ENCODE peak calls at places on chromosome 19, in six cellular contexts. K is activated gamma-delta T cell; W is D341Med; V is NCI-H510A treated with DMSO at 0.1 percent for 48 hours; E is activated T-helper 1 cell treated with Interleukin-2 at 50 U/mL for 16 hours; I is activated CD4-positive, CD25-positive, alpha-beta regulatory T cell treated with anti-CD3 and anti-CD28 coated beads, Interleukin-2, amount 50 U/mL, for 16 hours. U is an unnamed sample.
A peak's percentile ranks its signal among the peaks of the same experiment; 100 is the strongest.

GRCh38 chr19:30605333-30605732 is 233.1 kb downstream of the ZNF536 start:
- DNase-seq in K (no peak), W (no peak), V (no peak), E (no peak), I (no peak), U (no peak)

GRCh38 chr19:400976-401835 is 7.7 kb downstream of the C2CD4C start:
- DNase-seq in K (no peak), W (no peak), V (no peak), E (no peak), I (no peak), U (no peak)

GRCh38 chr19:33048806-33049676 is 15.6 kb downstream of the RHPN2 start:
- DNase-seq in K (no peak), W (no peak), V (no peak), E (no peak), I (no peak), U (no peak)

GRCh38 chr19:16741084-16741483 is 21.4 kb downstream of the NWD1 start:
- DNase-seq in K (no peak), W (no peak), V (no peak), E (no peak), I (no peak), U (no peak)

GRCh38 chr19:4327252-4327876 is 11.3 kb downstream of the STAP2 start:
- DNase-seq in K (no peak), W (peak; percentile 61), V (no peak), E (peak; percentile 45), I (peak; percentile 48), U (peak; percentile 37)

GRCh38 chr19:32599736-32600157 is 18.8 kb downstream of the PDCD5 start:
- DNase-seq in K (no peak), W (peak; percentile 62), V (peak; percentile 77), E (no peak), I (peak; percentile 20), U (no peak)

GRCh38 chr19:38135150-38135998 is 88.6 kb downstream of the DPF1 start:
- DNase-seq in K (no peak), W (no peak), V (no peak), E (no peak), I (no peak), U (no peak)

GRCh38 chr19:33238750-33239149 is 13.1 kb upstream of the SLC7A10 start:
- DNase-seq in K (no peak), W (no peak), V (no peak), E (no peak), I (no peak), U (no peak)

GRCh38 chr19:45590300-45591003 is 5.8 kb upstream of the OPA3 start:
- DNase-seq in K (no peak), W (no peak), V (no peak), E (no peak), I (no peak), U (no peak)

GRCh38 chr19:33446918-33447293 is 73.4 kb downstream of the CEBPG start:
- DNase-seq in K (no peak), W (no peak), V (no peak), E (no peak), I (no peak), U (no peak)

GRCh38 chr19:8445488-8446001 is 770 bp downstream of the HNRNPM start:
- DNase-seq in K (peak; percentile 48), W (peak; percentile 72), V (no peak), E (peak; percentile 17), I (peak; percentile 5), U (peak; percentile 25)

GRCh38 chr19:46761418-46761831 is 15.2 kb upstream of the STRN4 start:
- DNase-seq in K (no peak), W (no peak), V (no peak), E (no peak), I (no peak), U (no peak)

GRCh38 chr19:23542562-23542961 is 144.4 kb downstream of the ZNF675 start:
- DNase-seq in K (no peak), W (no peak), V (no peak), E (no peak), I (no peak), U (no peak)

GRCh38 chr19:18939922-18940775 is 868 bp downstream of the HOMER3 start:
- DNase-seq in K (no peak), W (no peak), V (no peak), E (no peak), I (no peak), U (no peak)

GRCh38 chr19:12913871-12914690 is 5.0 kb downstream of the SYCE2 start:
- DNase-seq in K (no peak), W (no peak), V (peak; percentile 80), E (peak; percentile 22), I (no peak), U (peak; percentile 44)

GRCh38 chr19:38684078-38684861 is 36.8 kb downstream of the ACTN4 start:
- DNase-seq in K (no peak), W (peak; percentile 62), V (no peak), E (no peak), I (peak; percentile 19), U (no peak)

GRCh38 chr19:11453468-11454341 is 18.3 kb downstream of the PRKCSH start:
- DNase-seq in K (no peak), W (peak; percentile 73), V (no peak), E (no peak), I (no peak), U (no peak)

GRCh38 chr19:58086825-58087710 is 11.0 kb downstream of the ZSCAN18 start:
- DNase-seq in K (no peak), W (no peak), V (no peak), E (no peak), I (no peak), U (no peak)

GRCh38 chr19:39825093-39825463 is 8.9 kb downstream of the DYRK1B start:
- DNase-seq in K (no peak), W (no peak), V (no peak), E (no peak), I (no peak), U (no peak)

GRCh38 chr19:43997631-43998290 is 5.0 kb upstream of the ZNF230 start:
- DNase-seq in K (no peak), W (no peak), V (no peak), E (no peak), I (no peak), U (no peak)

GRCh38 chr19:30226464-30227070 is 145.6 kb upstream of the ZNF536 start:
- DNase-seq in K (no peak), W (peak; percentile 57), V (no peak), E (no peak), I (no peak), U (no peak)

GRCh38 chr19:40285353-40286234 is 449 bp upstream of the AKT2 start:
- DNase-seq in K (peak; percentile 88), W (peak; percentile 97), V (peak; percentile 99), E (peak; percentile 96), I (peak; percentile 96), U (peak; percentile 97)

GRCh38 chr19:45358213-45358792 is 12.1 kb downstream of the ERCC2 start:
- DNase-seq in K (no peak), W (peak; percentile 21), V (no peak), E (no peak), I (no peak), U (no peak)

GRCh38 chr19:21824679-21825078 is 11.3 kb downstream of the ZNF43 start:
- DNase-seq in K (no peak), W (no peak), V (no peak), E (no peak), I (no peak), U (no peak)

U was measured in activated effector memory CD4-positive, alpha-beta T cell treated with Interleukin-2 at 50 U/mL for 16 hours.